ENCODE peak calls at places on chromosomes 6 and 20, in nine cellular contexts. W, D, J, B, Y, G, S, E and O are unnamed samples.
A peak's percentile ranks its signal among the peaks of the same experiment; 100 is the strongest.

GRCh38 chr6:93120154-93120742 is 299.1 kb downstream of the EPHA7 start:
- DNase-seq in Y (no peak), J (no peak), G (peak; percentile 5), E (no peak), B (no peak), D (no peak), W (no peak), S (no peak), O (no peak)

GRCh38 chr20:25061821-25062530 is 4.0 kb upstream of the ACSS1 start:
- DNase-seq in G (no peak), E (no peak), D (no peak), B (no peak), S (no peak), W (no peak), J (no peak), Y (peak; percentile 59), O (no peak)

GRCh38 chr6:85580104-85580877 is 13.4 kb downstream of the SNX14 start:
- DNase-seq in W (no peak), G (no peak), Y (no peak), E (no peak), J (no peak), D (no peak), B (no peak), S (no peak), O (no peak)

GRCh38 chr6:31060162-31060561 is 49.9 kb downstream of the MUC22 start:
- DNase-seq in Y (no peak), J (no peak), D (no peak), E (no peak), B (no peak), S (no peak), W (no peak), G (no peak), O (no peak)

GRCh38 chr6:48564036-48564820 is 453.2 kb upstream of the PTCHD4 start:
- DNase-seq in W (no peak), D (no peak), B (no peak), E (no peak), J (no peak), G (no peak), S (no peak), Y (no peak), O (no peak)

GRCh38 chr6:148491638-148492210 is 149.1 kb downstream of the SASH1 start:
- DNase-seq in B (no peak), Y (no peak), G (no peak), S (no peak), W (no peak), D (no peak), J (no peak), E (no peak), O (no peak)

GRCh38 chr6:111763381-111763780 is 109.9 kb downstream of the FYN start:
- DNase-seq in S (no peak), W (no peak), D (no peak), E (no peak), Y (no peak), G (no peak), J (no peak), B (no peak), O (no peak)

GRCh38 chr6:157240059-157240959 is 83.0 kb downstream of the TMEM242 start:
- DNase-seq in G (peak; percentile 19), E (no peak), J (no peak), Y (peak; percentile 94), B (no peak), W (no peak), S (no peak), D (no peak), O (no peak)

GRCh38 chr6:13848553-13849150 is 34.3 kb upstream of the MCUR1 start:
- DNase-seq in J (no peak), Y (no peak), E (no peak), S (no peak), B (peak; percentile 16), W (no peak), D (no peak), G (no peak), O (no peak)